ENCODE peak calls at places on chromosome 11, in seven cellular contexts. I is H9, N is body of pancreas, G is neural crest cell, S is fibroblast of lung, M is RWPE1, T is Caco-2. L is an unnamed sample.

GRCh38 chr11:95432714-95433503 is 201.9 kb upstream of the SESN3 start:
- DNase-seq in I (no peak), N (no peak), G (no peak), S (no peak), M (no peak), T (no peak), L (no peak)

GRCh38 chr11:61495801-61496601 is 12.5 kb upstream of the LRRC10B start:
- DNase-seq in I (no peak), N (no peak), G (no peak), S (no peak), M (no peak), T (no peak), L (no peak)

GRCh38 chr11:47453365-47453764 is 4.4 kb upstream of the RAPSN start:
- DNase-seq in I (no peak), N (no peak), G (no peak), S (no peak), M (no peak), T (no peak), L (no peak)

GRCh38 chr11:12784445-12784844 is 110.2 kb downstream of the TEAD1 start:
- DNase-seq in I (no peak), N (no peak), G (no peak), S (peak; percentile 49), M (no peak), T (no peak), L (no peak)

GRCh38 chr11:69892237-69892985 is 73.2 kb upstream of the FGF3 start:
- DNase-seq in I (peak; percentile 89), N (no peak), G (no peak), S (no peak), M (no peak), T (no peak), L (no peak)

GRCh38 chr11:33994937-33995336 is 56.6 kb upstream of the CAPRIN1 start:
- DNase-seq in I (no peak), N (no peak), G (no peak), S (no peak), M (no peak), T (no peak), L (no peak)

GRCh38 chr11:81432333-81432732 is 1301.3 kb downstream of the FAM181B start:
- DNase-seq in I (no peak), N (no peak), G (no peak), S (no peak), M (no peak), T (no peak), L (no peak)

GRCh38 chr11:35389897-35390462 is 29.4 kb downstream of the SLC1A2 start:
- DNase-seq in I (no peak), N (no peak), G (no peak), S (no peak), M (no peak), T (no peak), L (no peak)

GRCh38 chr11:81222491-81222890 is 1511.2 kb downstream of the FAM181B start:
- DNase-seq in I (peak; percentile 28), N (no peak), G (no peak), S (no peak), M (no peak), T (no peak), L (no peak)

GRCh38 chr11:79262221-79262620 is 178.6 kb downstream of the TENM4 start:
- DNase-seq in I (no peak), N (no peak), G (no peak), S (no peak), M (no peak), T (no peak), L (no peak)

GRCh38 chr11:115257286-115258077 is 246.7 kb downstream of the CADM1 start:
- DNase-seq in I (peak; percentile 87), N (no peak), G (no peak), S (no peak), M (no peak), T (no peak), L (no peak)

GRCh38 chr11:45374632-45375031 is 88.5 kb upstream of the SYT13 start:
- DNase-seq in I (no peak), N (no peak), G (no peak), S (no peak), M (no peak), T (no peak), L (no peak)

GRCh38 chr11:131938321-131938751 is 567.9 kb downstream of the NTM start:
- DNase-seq in I (no peak), N (no peak), G (no peak), S (peak; percentile 45), M (no peak), T (no peak), L (no peak)

GRCh38 chr11:27041141-27041869 is 690 bp downstream of the BBOX1 start:
- DNase-seq in I (no peak), N (no peak), G (no peak), S (no peak), M (no peak), T (no peak), L (no peak)

GRCh38 chr11:123690490-123690889 is 36.1 kb upstream of the SCN3B start:
- DNase-seq in I (no peak), N (no peak), G (no peak), S (peak; percentile 61), M (peak; percentile 74), T (no peak), L (no peak)

GRCh38 chr11:17760102-17761029 is 25.8 kb downstream of the KCNC1 start:
- DNase-seq in I (peak; percentile 92), N (peak; percentile 47), G (no peak), S (peak; percentile 22), M (peak; percentile 31), T (peak; percentile 68), L (no peak)

DNA sequence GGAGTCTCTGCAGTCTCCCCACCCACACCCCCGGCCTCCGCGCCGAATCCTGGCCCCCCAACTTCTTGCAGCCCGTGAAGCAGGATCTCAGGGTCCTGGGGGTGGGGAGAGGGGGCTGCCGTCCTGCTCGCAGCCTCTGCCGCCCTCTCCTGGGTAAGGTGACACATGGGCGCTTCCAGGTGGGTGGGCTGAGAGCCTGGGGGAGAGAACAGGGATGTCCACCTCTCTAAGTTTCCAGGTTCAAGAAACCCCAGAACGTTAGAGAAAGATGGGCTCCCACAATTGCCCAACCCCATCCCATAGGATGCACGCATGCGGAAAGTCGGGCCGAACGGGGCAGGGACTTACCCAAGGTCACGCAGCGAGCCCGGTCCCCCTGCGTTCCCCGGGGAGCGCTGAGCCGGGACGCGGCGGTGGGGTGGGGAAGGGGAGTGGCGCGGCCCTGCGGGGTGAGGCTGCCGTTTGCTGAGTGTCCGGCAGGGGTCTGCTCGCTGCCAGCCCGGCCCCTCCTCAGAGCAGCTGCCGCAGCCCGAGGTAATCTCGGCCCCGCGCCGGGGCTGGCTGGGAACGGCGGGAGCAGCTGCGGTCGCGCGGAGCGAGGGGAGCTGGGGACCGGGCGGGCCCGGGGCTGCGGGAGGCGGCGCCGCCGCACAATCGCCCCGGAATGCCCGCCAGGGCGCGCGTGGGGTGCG is 705 bp upstream of the CAPN1 start:
- DNase-seq in I (peak; percentile 84), N (peak; percentile 73), G (peak; percentile 82), S (peak; percentile 60), M (peak; percentile 65), T (peak; percentile 86), L (no peak)
- TF ChIP-seq CTCF in I (peak; percentile 64), N (peak; percentile 39), G (peak; percentile 72), S (peak; percentile 26), M (peak; percentile 75), T (peak; percentile 83), L (peak; percentile 55)

GRCh38 chr11:118290923-118291322 is 13.6 kb upstream of the CD3E start:
- DNase-seq in I (peak; percentile 45), N (peak; percentile 61), G (no peak), S (no peak), M (peak; percentile 62), T (peak; percentile 80), L (no peak)

GRCh38 chr11:118295199-118295598 is 9.3 kb upstream of the CD3E start:
- DNase-seq in I (peak; percentile 45), N (no peak), G (no peak), S (no peak), M (no peak), T (no peak), L (no peak)

GRCh38 chr11:118294053-118294452 is 10.5 kb upstream of the CD3E start:
- DNase-seq in I (no peak), N (no peak), G (no peak), S (no peak), M (no peak), T (no peak), L (no peak)

GRCh38 chr11:118291453-118291852 is 13.1 kb upstream of the CD3E start:
- DNase-seq in I (no peak), N (no peak), G (no peak), S (no peak), M (peak; percentile 58), T (no peak), L (no peak)

DNA sequence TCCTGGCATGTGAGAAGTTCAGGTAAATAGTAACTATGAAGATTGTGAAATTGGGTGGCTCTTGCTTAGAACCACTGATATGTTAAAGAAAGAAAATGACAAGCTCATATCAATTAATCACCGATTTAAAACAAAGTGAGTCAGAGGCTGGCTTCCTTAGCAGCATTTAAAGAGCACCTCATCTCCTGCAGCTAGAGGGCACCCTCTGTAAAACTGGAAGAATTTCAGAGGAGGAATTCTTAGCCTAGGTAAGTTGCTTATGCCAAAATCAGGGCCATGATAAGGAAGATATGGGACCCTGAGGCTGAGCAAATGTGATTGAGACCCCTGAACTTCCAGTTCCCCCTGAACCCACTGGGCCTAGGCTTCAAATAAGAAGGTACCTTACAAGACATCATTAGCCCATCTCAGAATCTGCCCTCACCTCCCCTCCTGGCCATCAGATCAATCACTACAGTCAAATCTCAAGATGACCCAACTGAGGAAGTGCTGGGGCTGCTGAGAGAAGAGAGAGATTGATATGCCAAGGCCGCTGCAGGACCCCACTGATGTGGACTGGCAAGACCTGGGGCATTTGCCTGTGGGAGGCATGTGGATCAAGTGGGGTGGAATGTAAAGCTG is 8.6 kb upstream of the CD3E start:
- DNase-seq in I (no peak), N (peak; percentile 43), G (no peak), S (peak; percentile 27), M (peak; percentile 68), T (peak; percentile 63), L (no peak)
- TF ChIP-seq CTCF in I (peak; percentile 72), N (peak; percentile 57), G (peak; percentile 63), S (peak; percentile 29), M (peak; percentile 56), T (peak; percentile 86), L (peak; percentile 31)

DNA sequence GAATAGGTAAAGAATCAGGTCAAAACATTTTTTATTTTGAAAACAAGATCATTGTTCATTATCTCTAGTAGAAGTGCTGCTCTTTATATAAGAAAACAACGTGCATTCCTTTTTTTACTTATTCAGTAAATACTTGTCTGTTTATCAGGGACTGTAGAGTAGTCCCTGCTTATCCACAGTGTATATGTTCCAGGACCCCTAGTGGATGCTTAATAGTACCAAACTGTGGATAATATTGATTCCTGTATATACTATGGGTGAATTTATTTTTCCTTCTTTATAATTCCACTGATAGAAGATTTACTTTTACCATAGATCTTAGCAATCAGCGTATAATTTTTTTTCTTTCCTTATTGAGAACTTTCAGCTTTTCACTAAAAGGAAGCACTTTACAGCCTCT is 32.6 kb downstream of the CEP295 start:
- DNase-seq in I (no peak), N (no peak), G (no peak), S (no peak), M (no peak), T (no peak), L (no peak)
- TF ChIP-seq CTCF in I (peak; percentile 35), N (no peak), G (peak; percentile 42), S (no peak), M (no peak), T (peak; percentile 19), L (no peak)

DNA sequence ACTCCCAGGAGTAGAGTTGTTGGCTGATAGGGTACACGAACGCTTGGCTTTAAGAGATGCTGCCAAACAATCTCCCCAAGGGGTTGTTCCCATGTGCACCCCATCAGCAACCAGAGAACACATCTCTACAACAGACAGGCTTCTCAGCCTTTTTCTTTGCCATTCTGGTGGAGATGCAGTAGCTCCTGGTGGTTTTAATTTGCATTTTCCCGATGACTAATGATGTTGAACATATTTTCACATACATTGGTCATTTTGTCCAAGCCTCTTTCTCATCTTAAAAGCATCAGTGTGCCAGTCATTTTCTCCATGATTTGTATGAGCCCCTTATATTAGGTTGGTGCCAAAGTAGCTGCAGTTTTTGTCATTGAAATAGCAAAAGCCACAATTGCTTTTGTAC is 21.8 kb downstream of the DHCR7 start:
- DNase-seq in I (no peak), N (no peak), G (no peak), S (no peak), M (no peak), T (no peak), L (no peak)
- TF ChIP-seq CTCF in I (no peak), N (no peak), G (no peak), S (no peak), M (no peak), T (no peak), L (no peak)